ENCODE peak calls at places on chromosomes 13 and 19, in seven cellular contexts. One of them, this sample, is unnamed.

GRCh38 chr19:35033067-35034004 is 3.1 kb downstream of the SCN1B start:
- DNase-seq in NCI-H1417: no peak
- DNase-seq in brain microvascular endothelial cell: no peak
- DNase-seq in naive thymus-derived CD8-positive, alpha-beta T cell: no peak
- DNase-seq in stimulated activated CD8-positive, alpha-beta memory T cell treated with anti-CD3 and anti-CD28 coated beads, Interleukin-15, amount 100 ng/mL, for 24 hours: no peak
- DNase-seq in CD8-positive, alpha-beta memory T cell: no peak
- DNase-seq in HT1080: no peak
- DNase-seq in this sample: no peak

GRCh38 chr19:32824136-32824835 is 45.3 kb downstream of the SLC7A9 start:
- DNase-seq in NCI-H1417: no peak
- DNase-seq in naive thymus-derived CD8-positive, alpha-beta T cell: no peak
- DNase-seq in brain microvascular endothelial cell: no peak
- DNase-seq in CD8-positive, alpha-beta memory T cell: no peak
- DNase-seq in HT1080: no peak
- DNase-seq in stimulated activated CD8-positive, alpha-beta memory T cell treated with anti-CD3 and anti-CD28 coated beads, Interleukin-15, amount 100 ng/mL, for 24 hours: no peak
- DNase-seq in this sample: no peak

GRCh38 chr13:25699600-25699999 is 327.8 kb downstream of the ATP8A2 start:
- DNase-seq in naive thymus-derived CD8-positive, alpha-beta T cell: no peak
- DNase-seq in stimulated activated CD8-positive, alpha-beta memory T cell treated with anti-CD3 and anti-CD28 coated beads, Interleukin-15, amount 100 ng/mL, for 24 hours: no peak
- DNase-seq in HT1080: peak; percentile 23
- DNase-seq in CD8-positive, alpha-beta memory T cell: no peak
- DNase-seq in brain microvascular endothelial cell: no peak
- DNase-seq in NCI-H1417: no peak
- DNase-seq in this sample: no peak

GRCh38 chr13:112762690-112763080 is 72.8 kb downstream of the ATP11A start:
- DNase-seq in CD8-positive, alpha-beta memory T cell: no peak
- DNase-seq in brain microvascular endothelial cell: no peak
- DNase-seq in NCI-H1417: no peak
- DNase-seq in stimulated activated CD8-positive, alpha-beta memory T cell treated with anti-CD3 and anti-CD28 coated beads, Interleukin-15, amount 100 ng/mL, for 24 hours: no peak
- DNase-seq in naive thymus-derived CD8-positive, alpha-beta T cell: no peak
- DNase-seq in HT1080: no peak
- DNase-seq in this sample: no peak

GRCh38 chr19:39848392-39848791 is 2.2 kb upstream of the FBL start:
- DNase-seq in CD8-positive, alpha-beta memory T cell: no peak
- DNase-seq in stimulated activated CD8-positive, alpha-beta memory T cell treated with anti-CD3 and anti-CD28 coated beads, Interleukin-15, amount 100 ng/mL, for 24 hours: no peak
- DNase-seq in naive thymus-derived CD8-positive, alpha-beta T cell: no peak
- DNase-seq in HT1080: no peak
- DNase-seq in NCI-H1417: no peak
- DNase-seq in brain microvascular endothelial cell: no peak
- DNase-seq in this sample: no peak

GRCh38 chr13:25973576-25973975 is 78.2 kb downstream of the SHISA2 start:
- DNase-seq in stimulated activated CD8-positive, alpha-beta memory T cell treated with anti-CD3 and anti-CD28 coated beads, Interleukin-15, amount 100 ng/mL, for 24 hours: no peak
- DNase-seq in naive thymus-derived CD8-positive, alpha-beta T cell: peak; percentile 17
- DNase-seq in NCI-H1417: no peak
- DNase-seq in CD8-positive, alpha-beta memory T cell: peak; percentile 55
- DNase-seq in brain microvascular endothelial cell: no peak
- DNase-seq in HT1080: no peak
- DNase-seq in this sample: no peak

GRCh38 chr13:29847501-29847983 is 2.9 kb downstream of the UBL3 start:
- DNase-seq in naive thymus-derived CD8-positive, alpha-beta T cell: peak; percentile 30
- DNase-seq in brain microvascular endothelial cell: peak; percentile 24
- DNase-seq in CD8-positive, alpha-beta memory T cell: peak; percentile 29
- DNase-seq in HT1080: peak; percentile 60
- DNase-seq in NCI-H1417: peak; percentile 26
- DNase-seq in stimulated activated CD8-positive, alpha-beta memory T cell treated with anti-CD3 and anti-CD28 coated beads, Interleukin-15, amount 100 ng/mL, for 24 hours: no peak
- DNase-seq in this sample: peak; percentile 56

GRCh38 chr19:16591803-16592556 is 19.8 kb upstream of the SLC35E1 start:
- DNase-seq in HT1080: no peak
- DNase-seq in naive thymus-derived CD8-positive, alpha-beta T cell: no peak
- DNase-seq in stimulated activated CD8-positive, alpha-beta memory T cell treated with anti-CD3 and anti-CD28 coated beads, Interleukin-15, amount 100 ng/mL, for 24 hours: no peak
- DNase-seq in brain microvascular endothelial cell: no peak
- DNase-seq in NCI-H1417: no peak
- DNase-seq in CD8-positive, alpha-beta memory T cell: no peak
- DNase-seq in this sample: no peak

GRCh38 chr13:66312312-66313087 is 917.6 kb downstream of the PCDH9 start:
- DNase-seq in brain microvascular endothelial cell: peak; percentile 92
- DNase-seq in naive thymus-derived CD8-positive, alpha-beta T cell: no peak
- DNase-seq in NCI-H1417: peak; percentile 54
- DNase-seq in HT1080: no peak
- DNase-seq in stimulated activated CD8-positive, alpha-beta memory T cell treated with anti-CD3 and anti-CD28 coated beads, Interleukin-15, amount 100 ng/mL, for 24 hours: no peak
- DNase-seq in CD8-positive, alpha-beta memory T cell: no peak
- DNase-seq in this sample: peak; percentile 77

GRCh38 chr19:32223595-32224370 is 121.6 kb upstream of the ZNF507 start:
- DNase-seq in naive thymus-derived CD8-positive, alpha-beta T cell: peak; percentile 8
- DNase-seq in CD8-positive, alpha-beta memory T cell: peak; percentile 21
- DNase-seq in NCI-H1417: no peak
- DNase-seq in brain microvascular endothelial cell: no peak
- DNase-seq in stimulated activated CD8-positive, alpha-beta memory T cell treated with anti-CD3 and anti-CD28 coated beads, Interleukin-15, amount 100 ng/mL, for 24 hours: no peak
- DNase-seq in HT1080: no peak
- DNase-seq in this sample: no peak

GRCh38 chr19:10682397-10683063 is 18.7 kb upstream of the QTRT1 start:
- DNase-seq in NCI-H1417: no peak
- DNase-seq in HT1080: no peak
- DNase-seq in stimulated activated CD8-positive, alpha-beta memory T cell treated with anti-CD3 and anti-CD28 coated beads, Interleukin-15, amount 100 ng/mL, for 24 hours: no peak
- DNase-seq in CD8-positive, alpha-beta memory T cell: no peak
- DNase-seq in naive thymus-derived CD8-positive, alpha-beta T cell: no peak
- DNase-seq in brain microvascular endothelial cell: no peak
- DNase-seq in this sample: no peak

This sample was measured in cardiac fibroblast.